ENCODE peak calls at places on chromosomes 4 and X, in five cellular contexts. C, V, P, B and S are unnamed samples.

GRCh38 chr4:2073808-2074481 is 14.8 kb downstream of the NAT8L start:
- DNase-seq in C (peak), V (no peak), P (no peak), B (no peak), S (no peak)

GRCh38 chr4:125681240-125681639 is 366.5 kb downstream of the FAT4 start:
- DNase-seq in C (no peak), V (no peak), P (no peak), B (no peak), S (no peak)

GRCh38 chrX:44828008-44828605 is 15.7 kb upstream of the DUSP21 start:
- DNase-seq in C (no peak), V (no peak), P (no peak), B (no peak), S (peak)

GRCh38 chrX:40772290-40772689 is 36.9 kb upstream of the MED14 start:
- DNase-seq in C (no peak), V (no peak), P (no peak), B (no peak), S (peak)

GRCh38 chr4:162115323-162115722 is 48.5 kb downstream of the FSTL5 start:
- DNase-seq in C (no peak), V (no peak), P (no peak), B (no peak), S (peak)

GRCh38 chr4:124710253-124710849 is 2.2 kb downstream of the ANKRD50 start:
- DNase-seq in C (no peak), V (no peak), P (no peak), B (no peak), S (peak)

GRCh38 chrX:134601240-134601639 is 57.0 kb downstream of the PLAC1 start:
- DNase-seq in C (no peak), V (no peak), P (no peak), B (no peak), S (no peak)

GRCh38 chrX:63657821-63658220 is 127.2 kb downstream of the ARHGEF9 start:
- DNase-seq in C (no peak), V (no peak), P (no peak), B (peak), S (peak)

GRCh38 chr4:5784960-5785611 is 74.1 kb downstream of the EVC start:
- DNase-seq in C (peak), V (no peak), P (peak), B (no peak), S (no peak)

GRCh38 chrX:25015486-25016360 is at the start of gene ARX:
- DNase-seq in C (peak), V (peak), P (peak), B (no peak), S (peak)

GRCh38 chr4:30600246-30600645 is 119.9 kb upstream of the PCDH7 start:
- DNase-seq in C (no peak), V (peak), P (no peak), B (no peak), S (peak)

DNA sequence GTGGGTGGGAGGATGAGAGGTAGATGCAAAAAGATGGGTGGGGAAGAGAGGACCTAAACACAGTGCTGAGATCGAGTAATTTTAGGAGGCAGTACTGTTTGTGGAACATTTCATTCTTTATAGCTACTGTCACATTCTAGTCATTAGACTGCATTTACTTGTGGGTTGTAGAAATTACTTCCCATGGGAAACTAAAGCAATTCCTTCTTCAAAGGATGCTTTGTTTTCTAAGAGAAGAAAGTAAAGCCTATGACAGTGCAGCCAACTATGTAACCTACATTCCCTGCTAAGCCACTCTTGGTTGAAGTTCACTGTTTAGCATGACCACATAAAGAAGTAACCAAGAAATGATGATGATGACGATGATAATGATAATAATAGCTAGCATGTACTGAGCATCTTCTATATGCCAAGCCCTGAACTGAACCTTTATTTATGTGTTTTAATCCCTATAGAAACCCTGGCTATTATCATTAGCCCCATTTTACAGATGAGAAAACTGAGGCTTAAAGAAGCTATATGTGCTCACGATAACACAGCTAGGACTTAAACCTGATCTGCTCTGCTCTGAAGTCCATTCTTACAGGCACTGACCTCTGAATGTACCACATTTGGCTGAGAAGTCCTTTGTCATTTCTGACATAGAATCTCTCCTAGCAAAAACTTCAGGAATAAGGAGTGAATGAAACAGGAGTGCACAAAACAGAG is 114.5 kb upstream of the KIT start:
- DNase-seq in C (no peak), V (no peak), P (no peak), B (no peak), S (peak)
- H3K14ac ChIP-seq in C (no peak), V (no peak), P (no peak), B (no peak), S (no peak)

GRCh38 chr4:172819353-172819752 is 349.3 kb upstream of the GALNT7 start:
- DNase-seq in C (no peak), V (no peak), P (no peak), B (no peak), S (peak)

GRCh38 chr4:172818901-172819300 is 349.7 kb upstream of the GALNT7 start:
- DNase-seq in C (no peak), V (no peak), P (no peak), B (peak), S (no peak)

GRCh38 chr4:172826346-172826745 is 342.3 kb upstream of the GALNT7 start:
- DNase-seq in C (no peak), V (no peak), P (no peak), B (no peak), S (no peak)

GRCh38 chr4:172826866-172827265 is 341.7 kb upstream of the GALNT7 start:
- DNase-seq in C (no peak), V (no peak), P (no peak), B (no peak), S (no peak)

GRCh38 chr4:172822322-172822721 is 346.3 kb upstream of the GALNT7 start:
- DNase-seq in C (no peak), V (no peak), P (no peak), B (no peak), S (no peak)
- H2BK12ac ChIP-seq in C (no peak), V (no peak), P (no peak), B (no peak), S (no peak)

GRCh38 chrX:123854329-123854728 is 5.5 kb upstream of the XIAP start:
- DNase-seq in C (no peak), V (no peak), P (no peak), B (no peak), S (no peak)
- H3K14ac ChIP-seq in C (no peak), V (no peak), P (no peak), B (no peak), S (no peak)

GRCh38 chrX:136659174-136659573 is 11.2 kb downstream of the CD40LG start:
- DNase-seq in C (no peak), V (no peak), P (no peak), B (no peak), S (no peak)
- H2BK12ac ChIP-seq in C (no peak), V (no peak), P (no peak), B (no peak), S (no peak)

GRCh38 chr4:27003602-27004238 is 143.1 kb downstream of the STIM2 start:
- DNase-seq in C (no peak), V (no peak), P (no peak), B (no peak), S (peak)
- H3K14ac ChIP-seq in C (no peak), V (no peak), P (no peak), B (no peak), S (no peak)

DNA sequence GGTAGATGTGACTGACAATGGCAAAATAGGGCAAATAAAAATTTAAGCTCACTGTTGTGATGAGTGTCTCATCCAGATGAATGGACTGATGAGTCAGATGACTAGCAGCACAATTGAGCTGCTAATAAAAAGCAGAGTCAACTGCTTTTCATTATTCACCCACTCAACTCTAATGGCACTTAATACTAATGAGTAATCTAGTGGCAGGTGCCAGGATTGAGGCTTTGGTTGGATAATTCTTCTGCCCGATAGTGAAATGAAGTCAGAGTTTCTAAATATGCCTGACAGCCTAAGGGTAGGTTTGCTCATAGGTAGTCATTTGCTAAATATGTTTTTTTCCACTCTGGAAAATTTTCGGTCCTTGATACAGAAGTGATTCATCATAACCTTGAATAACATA is 10.4 kb downstream of the OGT start:
- DNase-seq in C (no peak), V (no peak), P (no peak), B (peak), S (peak)
- H2BK12ac ChIP-seq in C (no peak), V (no peak), P (no peak), B (no peak), S (no peak)